ENCODE peak calls at places on chromosomes 6 and 20, in five cellular contexts. G is K562, R is HepG2, K is H1, H is GM12878. Y is an unnamed sample.

GRCh38 chr20:10469599-10469998 is 34.5 kb downstream of the SLX4IP start:
- DNase-seq in G (peak; percentile 38), R (peak; percentile 77), K (no peak), H (no peak), Y (peak; percentile 88)

GRCh38 chr6:169957351-169957963 is 206.0 kb downstream of the ERMARD start:
- DNase-seq in G (no peak), R (no peak), K (no peak), H (no peak), Y (no peak)

GRCh38 chr6:35558571-35558970 is 45.9 kb upstream of the TULP1 start:
- DNase-seq in G (no peak), R (no peak), K (no peak), H (peak; percentile 17), Y (no peak)

GRCh38 chr6:70616728-70617260 is 50.1 kb downstream of the SDHAF4 start:
- DNase-seq in G (no peak), R (peak; percentile 15), K (no peak), H (no peak), Y (no peak)

GRCh38 chr20:63129991-63130653 is 85.8 kb downstream of the YTHDF1 start:
- DNase-seq in G (no peak), R (no peak), K (no peak), H (no peak), Y (peak; percentile 40)

GRCh38 chr6:68649669-68650068 is 14.6 kb downstream of the ADGRB3 start:
- DNase-seq in G (peak; percentile 11), R (no peak), K (no peak), H (no peak), Y (peak; percentile 62)

GRCh38 chr20:10217517-10218410 is 866 bp upstream of the SNAP25 start:
- DNase-seq in G (no peak), R (no peak), K (peak; percentile 80), H (no peak), Y (peak; percentile 84)

GRCh38 chr6:131135244-131136020 is at the start of gene AKAP7:
- DNase-seq in G (peak; percentile 79), R (peak; percentile 64), K (peak; percentile 90), H (no peak), Y (peak; percentile 91)

GRCh38 chr6:111590209-111590955 is 15.3 kb downstream of the TRAF3IP2 start:
- DNase-seq in G (no peak), R (no peak), K (no peak), H (no peak), Y (no peak)

GRCh38 chr20:1979116-1979778 is 14.6 kb downstream of the PDYN start:
- DNase-seq in G (no peak), R (no peak), K (no peak), H (no peak), Y (no peak)

GRCh38 chr6:8191629-8192028 is 89.3 kb upstream of the EEF1E1 start:
- DNase-seq in G (no peak), R (no peak), K (no peak), H (no peak), Y (peak; percentile 29)
- TF ChIP-seq EZH2 in G (no peak), R (no peak), K (no peak), H (no peak), Y (no peak)

GRCh38 chr6:100593522-100593921 is 128.8 kb upstream of the SIM1 start:
- DNase-seq in G (no peak), R (no peak), K (no peak), H (no peak), Y (no peak)
- TF ChIP-seq CREB1 in G (no peak), R (no peak), K (no peak), H (no peak), Y (no peak)

DNA sequence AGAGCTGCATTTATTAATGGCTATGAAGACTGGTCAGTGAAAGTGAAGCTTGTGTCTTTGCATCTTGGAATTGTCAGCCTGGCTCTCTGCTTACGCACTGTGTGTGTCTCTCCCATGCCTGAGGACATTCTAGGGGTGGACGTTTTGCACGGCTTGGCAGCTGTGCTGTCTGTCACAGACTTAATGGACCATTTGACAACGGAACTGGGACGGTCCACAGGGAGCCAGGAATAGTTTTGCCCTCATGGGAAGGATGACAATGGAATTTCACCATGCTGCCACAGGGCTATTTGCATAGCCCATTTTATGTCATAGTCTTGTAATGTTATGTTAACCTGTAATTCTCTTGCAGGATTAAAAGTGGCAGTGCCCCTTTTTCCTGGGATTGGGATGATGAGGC is 44.7 kb downstream of the OR2B6 start:
- DNase-seq in G (no peak), R (no peak), K (no peak), H (no peak), Y (no peak)
- TF ChIP-seq EZH2 in G (no peak), R (no peak), K (no peak), H (no peak), Y (no peak)

GRCh38 chr6:157406666-157407065 is 25.7 kb downstream of the ZDHHC14 start:
- DNase-seq in G (no peak), R (no peak), K (no peak), H (no peak), Y (no peak)

GRCh38 chr6:157403011-157403683 is 22.2 kb downstream of the ZDHHC14 start:
- DNase-seq in G (no peak), R (no peak), K (no peak), H (no peak), Y (no peak)

GRCh38 chr6:157405986-157406385 is 25.0 kb downstream of the ZDHHC14 start:
- DNase-seq in G (no peak), R (no peak), K (no peak), H (no peak), Y (no peak)

GRCh38 chr6:157401734-157402338 is 20.8 kb downstream of the ZDHHC14 start:
- DNase-seq in G (no peak), R (no peak), K (no peak), H (no peak), Y (no peak)

DNA sequence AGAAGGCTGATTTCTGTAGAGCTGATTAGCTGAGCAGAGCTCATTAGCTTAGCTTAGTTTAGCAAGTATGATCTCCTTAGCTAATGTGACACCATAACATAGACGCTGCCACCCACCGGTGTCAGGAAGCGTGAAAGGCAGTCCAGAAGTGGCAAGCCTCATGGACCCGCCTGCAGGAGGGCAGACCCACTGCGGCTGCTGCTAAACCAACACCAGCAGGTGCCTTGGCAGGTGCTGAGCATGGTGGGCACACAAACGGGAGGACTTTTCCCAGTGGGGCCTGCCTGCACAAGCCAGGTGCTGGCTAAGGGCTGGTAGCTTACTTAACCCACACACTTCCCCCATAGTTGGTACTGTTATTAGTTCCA is 22.7 kb downstream of the ZDHHC14 start:
- DNase-seq in G (no peak), R (no peak), K (no peak), H (no peak), Y (no peak)
- TF ChIP-seq CREB1 in G (no peak), R (no peak), K (no peak), H (no peak), Y (no peak)

DNA sequence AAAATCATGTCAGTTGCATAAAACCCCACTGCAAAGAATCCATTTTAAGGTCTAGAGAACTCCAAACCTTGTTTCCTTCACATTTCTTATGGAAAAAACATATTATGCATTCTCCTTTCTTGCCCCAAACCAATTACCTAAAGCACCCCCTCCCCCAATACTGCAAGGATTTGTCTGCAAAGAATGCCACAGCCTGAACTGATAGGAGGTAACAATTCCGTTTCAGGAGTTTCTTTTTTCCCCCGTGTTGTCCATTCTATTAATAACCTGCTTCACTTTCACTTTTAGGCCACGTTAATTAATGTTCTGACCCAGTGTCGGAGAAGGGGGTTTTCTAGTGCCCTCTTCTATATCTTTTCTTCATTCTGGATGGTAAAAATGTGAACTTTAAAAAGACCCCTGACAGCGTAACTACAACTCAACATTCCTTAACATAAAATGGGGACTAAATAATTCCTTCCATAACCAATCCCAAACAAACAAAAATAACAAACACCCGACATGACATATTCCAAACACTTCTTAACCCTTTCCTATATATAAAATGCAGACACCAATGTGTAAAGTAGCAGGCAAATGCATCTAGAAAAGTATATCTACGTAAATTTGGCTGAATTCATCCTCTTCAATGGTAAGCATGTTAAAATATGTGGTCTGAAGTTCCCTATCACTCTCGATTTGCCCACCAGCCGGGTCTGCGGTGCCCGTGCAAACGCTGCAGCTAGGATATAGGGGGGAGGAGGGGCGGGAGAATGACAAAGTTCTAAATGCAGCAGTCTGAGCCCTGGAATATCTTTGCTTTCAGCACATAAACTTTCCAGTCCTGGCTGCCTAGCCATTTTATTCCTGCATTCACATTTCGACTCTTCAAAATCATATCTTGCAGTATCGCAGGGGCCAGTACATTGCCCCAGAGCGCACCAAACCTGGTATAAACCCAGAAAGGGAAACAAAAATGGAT is 978 bp downstream of the NRN1 start:
- DNase-seq in G (no peak), R (no peak), K (no peak), H (no peak), Y (peak; percentile 54)
- TF ChIP-seq EZH2 in G (no peak), R (no peak), K (peak; percentile 85), H (no peak), Y (peak; percentile 56)

DNA sequence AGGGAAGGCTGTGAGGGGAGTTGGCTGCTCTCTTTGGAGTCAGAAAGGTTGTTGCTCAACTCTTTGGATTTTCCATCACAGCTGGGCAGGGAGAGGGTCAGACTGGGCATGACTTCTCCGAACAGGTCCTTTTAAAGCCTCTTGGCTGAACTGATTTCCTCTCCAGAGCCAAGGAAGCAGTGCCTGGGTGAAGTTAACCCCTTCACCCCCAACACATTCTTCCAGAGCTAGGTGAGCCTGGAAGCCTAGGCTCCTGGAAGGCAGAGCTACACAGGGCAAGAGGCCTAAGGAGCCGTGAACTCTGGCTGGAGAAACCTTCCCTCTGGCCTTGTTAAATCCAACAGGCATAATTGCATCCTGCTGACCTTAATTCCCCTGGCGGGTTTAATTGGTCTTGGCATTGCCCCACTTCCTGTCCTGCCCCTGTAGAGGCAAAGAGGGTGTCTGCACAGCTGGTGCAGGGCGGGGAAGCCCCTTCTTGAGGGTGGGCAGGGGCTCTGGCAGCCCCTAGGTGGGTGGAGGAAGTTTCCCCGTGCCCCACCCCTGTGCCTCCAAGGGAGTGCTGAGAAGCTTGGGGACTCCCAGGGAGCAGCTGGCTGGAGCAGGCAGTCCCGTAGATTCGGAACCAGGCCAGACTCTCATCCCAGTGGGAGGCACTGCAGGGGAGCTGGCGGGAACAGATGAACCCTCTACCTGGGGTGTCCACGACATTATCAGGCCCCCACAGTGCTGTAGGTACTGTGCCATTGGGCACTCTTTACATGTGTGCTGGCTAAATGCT is 3.6 kb upstream of the MYLK2 start:
- DNase-seq in G (no peak), R (no peak), K (no peak), H (no peak), Y (peak; percentile 57)
- TF ChIP-seq CREB1 in G (no peak), R (no peak), K (no peak), H (no peak), Y (no peak)

GRCh38 chr6:87968435-87969278 is 79.0 kb upstream of the SPACA1 start:
- DNase-seq in G (no peak), R (no peak), K (peak; percentile 54), H (no peak), Y (peak; percentile 55)
- TF ChIP-seq EZH2 in G (no peak), R (no peak), K (no peak), H (no peak), Y (no peak)

Y was measured in GM23338.